ENCODE peak calls at places on chromosome 16, in ten cellular contexts. X is CD8-positive, alpha-beta T cell; U is left ventricle myocardium inferior; B is mesendoderm; J is aorta; C is colonic mucosa; N is kidney; L is heart left ventricle; Q is CD8-positive, alpha-beta memory T cell; S is neural progenitor cell. R is an unnamed sample. For H3K36me3 and H3K4me1, the result is how much of the 10 kb centered on the place peaks cover.

GRCh38 chr16:84236671-84237070 is 3.1 kb downstream of the KCNG4 start:
- DNase-seq in X (no peak), U (no peak), B (no peak), J (no peak), C (no peak), N (no peak), L (no peak), Q (no peak), S (no peak), R (no peak)

GRCh38 chr16:67767953-67768352 is 38.4 kb downstream of the RANBP10 start:
- DNase-seq in X (no peak), U (no peak), B (no peak), J (no peak), C (no peak), N (no peak), L (no peak), Q (no peak), S (no peak), R (no peak)

GRCh38 chr16:66621973-66622372 is 17.5 kb downstream of the CMTM3 start:
- DNase-seq in X (no peak), U (no peak), B (no peak), J (no peak), C (no peak), N (peak), L (no peak), Q (no peak), S (no peak), R (no peak)

GRCh38 chr16:28180660-28181556 is 30.9 kb downstream of the XPO6 start:
- DNase-seq in X (no peak), U (no peak), B (no peak), J (no peak), C (no peak), N (no peak), L (no peak), Q (no peak), S (no peak), R (no peak)

GRCh38 chr16:89188064-89188441 is 12.3 kb downstream of the SLC22A31 start:
- DNase-seq in X (no peak), U (no peak), B (no peak), J (peak), C (no peak), N (peak), L (peak), Q (no peak), S (peak), R (peak)

GRCh38 chr16:10266809-10267208 is 84.6 kb upstream of the GRIN2A start:
- DNase-seq in X (no peak), U (no peak), B (no peak), J (no peak), C (no peak), N (no peak), L (no peak), Q (no peak), S (no peak), R (no peak)

GRCh38 chr16:56964243-56965148 is 2.7 kb downstream of the CETP start:
- DNase-seq in X (peak), U (peak), B (peak), J (peak), C (peak), N (peak), L (peak), Q (peak), S (peak), R (peak)

GRCh38 chr16:79175286-79176057 is 425.1 kb downstream of the MAF start:
- DNase-seq in X (no peak), U (no peak), B (peak), J (no peak), C (no peak), N (no peak), L (no peak), Q (no peak), S (no peak), R (no peak)

GRCh38 chr16:26453215-26453614 is 613.5 kb upstream of the C16orf82 start:
- DNase-seq in X (no peak), U (no peak), B (peak), J (no peak), C (no peak), N (no peak), L (no peak), Q (no peak), S (no peak), R (no peak)

GRCh38 chr16:64950262-64950661 is 171.6 kb downstream of the CDH11 start:
- DNase-seq in X (no peak), U (no peak), B (peak), J (no peak), C (no peak), N (no peak), L (no peak), Q (no peak), S (no peak), R (no peak)

GRCh38 chr16:49183911-49184310 is 97.7 kb downstream of the CBLN1 start:
- DNase-seq in X (no peak), U (no peak), B (peak), J (no peak), C (peak), N (no peak), L (no peak), Q (no peak), S (peak), R (peak)

GRCh38 chr16:22210854-22211253 is 4.8 kb downstream of the EEF2K start:
- DNase-seq in X (no peak), U (no peak), B (no peak), J (no peak), C (no peak), N (no peak), L (no peak), Q (no peak), S (no peak), R (no peak)

GRCh38 chr16:85644093-85644712 is 31.1 kb downstream of the GSE1 start:
- DNase-seq in X (no peak), U (no peak), B (no peak), J (no peak), C (no peak), N (no peak), L (no peak), Q (no peak), S (no peak), R (no peak)

GRCh38 chr16:56042416-56042815 is 148.9 kb upstream of the GNAO1 start:
- DNase-seq in X (no peak), U (no peak), B (no peak), J (no peak), C (no peak), N (no peak), L (no peak), Q (no peak), S (no peak), R (no peak)

GRCh38 chr16:1884155-1884760 is 12.3 kb upstream of the MEIOB start:
- DNase-seq in X (no peak), U (no peak), B (peak), J (no peak), C (peak), N (no peak), L (no peak), Q (no peak), S (no peak), R (no peak)

GRCh38 chr16:71537643-71538042 is 11.4 kb downstream of the CHST4 start:
- DNase-seq in X (no peak), U (no peak), B (peak), J (no peak), C (peak), N (peak), L (no peak), Q (no peak), S (peak), R (no peak)

GRCh38 chr16:53093162-53093744 is 38.5 kb downstream of the CHD9 start:
- DNase-seq in X (no peak), U (no peak), B (no peak), J (no peak), C (no peak), N (no peak), L (no peak), Q (no peak), S (no peak), R (no peak)

GRCh38 chr16:89633064-89633631 is 19.7 kb downstream of the DPEP1 start:
- DNase-seq in X (no peak), U (no peak), B (no peak), J (no peak), C (peak), N (no peak), L (no peak), Q (no peak), S (no peak), R (peak)

GRCh38 chr16:86018487-86018886 is 119.5 kb downstream of the IRF8 start:
- DNase-seq in X (peak), U (peak), B (peak), J (peak), C (peak), N (peak), L (no peak), Q (no peak), S (no peak), R (peak)

GRCh38 chr16:87918866-87919680 is 17.3 kb downstream of the CA5A start:
- DNase-seq in X (no peak), U (peak), B (no peak), J (peak), C (no peak), N (no peak), L (peak), Q (no peak), S (no peak), R (no peak)

GRCh38 chr16:64152010-64152767 is 969.7 kb downstream of the CDH11 start:
- DNase-seq in X (no peak), U (no peak), B (no peak), J (no peak), C (no peak), N (no peak), L (no peak), Q (no peak), S (no peak), R (no peak)

GRCh38 chr16:49491111-49491670 is 117.6 kb downstream of the C16orf78 start:
- DNase-seq in X (no peak), U (no peak), B (peak), J (no peak), C (no peak), N (no peak), L (no peak), Q (no peak), S (peak), R (no peak)

GRCh38 chr16:85936761-85937343 is 37.9 kb downstream of the IRF8 start:
- DNase-seq in X (no peak), U (no peak), B (no peak), J (no peak), C (no peak), N (no peak), L (no peak), Q (no peak), S (no peak), R (no peak)

GRCh38 chr16:69924041-69924775 is 26.9 kb upstream of the CLEC18A start:
- DNase-seq in X (no peak), U (no peak), B (no peak), J (no peak), C (no peak), N (no peak), L (no peak), Q (no peak), S (no peak), R (no peak)

GRCh38 chr16:69926241-69926640 is 24.9 kb upstream of the CLEC18A start:
- DNase-seq in X (no peak), U (no peak), B (no peak), J (no peak), C (no peak), N (no peak), L (no peak), Q (no peak), S (no peak), R (no peak)

GRCh38 chr16:69927056-69927757 is 23.9 kb upstream of the CLEC18A start:
- DNase-seq in X (no peak), U (peak), B (no peak), J (peak), C (no peak), N (peak), L (peak), Q (no peak), S (no peak), R (no peak)

GRCh38 chr16:69924777-69925191 is 26.4 kb upstream of the CLEC18A start:
- DNase-seq in X (no peak), U (peak), B (peak), J (peak), C (no peak), N (peak), L (peak), Q (no peak), S (no peak), R (no peak)

GRCh38 chr16:69925311-69925710 is 25.8 kb upstream of the CLEC18A start:
- DNase-seq in X (no peak), U (no peak), B (no peak), J (no peak), C (no peak), N (no peak), L (no peak), Q (no peak), S (no peak), R (no peak)
- H3K4me3 ChIP-seq in X (no peak), U (peak), B (no peak), J (peak), C (no peak), N (peak), L (peak), Q (no peak), S (no peak), R (no peak)

GRCh38 chr16:20918486-20919239 is 18.1 kb downstream of the LYRM1 start:
- DNase-seq in X (no peak), U (peak), B (no peak), J (no peak), C (no peak), N (no peak), L (no peak), Q (no peak), S (no peak), R (no peak)
- H3K36me3 ChIP-seq in X (under half), U (under half), B (under half), J (under half), C (under half), N (under half), L (under half), Q (under half), S (under half), R (under half)

GRCh38 chr16:81821422-81822128 is 42.5 kb downstream of the PLCG2 start:
- DNase-seq in X (no peak), U (no peak), B (no peak), J (no peak), C (no peak), N (no peak), L (no peak), Q (no peak), S (peak), R (no peak)
- H3K4me1 ChIP-seq in X (under half), U (under half), B (under half), J (under half), C (under half), N (under half), L (under half), Q (under half), S (under half), R (under half)

GRCh38 chr16:789451-789850 is 1.0 kb downstream of the CHTF18 start:
- DNase-seq in X (no peak), U (no peak), B (no peak), J (no peak), C (no peak), N (no peak), L (no peak), Q (no peak), S (no peak), R (no peak)
- H3K4me3 ChIP-seq in X (no peak), U (peak), B (no peak), J (no peak), C (no peak), N (no peak), L (peak), Q (no peak), S (peak), R (no peak)

R was measured in mucosa of descending colon.